ENCODE peak calls at places on chromosome 17, in five cellular contexts. S is IMR-90, E is GM12878, Q is HepG2, T is K562. N is an unnamed sample. For H3K4me1, the result is how much of the 10 kb centered on the place peaks cover.

GRCh38 chr17:2442166-2442565 is 41.3 kb upstream of the MNT start:
- DNase-seq in S (peak), Q (no peak), E (no peak), T (no peak), N (no peak)

GRCh38 chr17:6668727-6669425 is 17.3 kb downstream of the C17orf100 start:
- DNase-seq in E (no peak), T (no peak), S (no peak), Q (peak), N (no peak)

GRCh38 chr17:69907081-69907847 is 167.8 kb upstream of the KCNJ16 start:
- DNase-seq in T (peak), S (no peak), E (no peak), Q (no peak), N (no peak)

GRCh38 chr17:39058524-39058923 is 91.3 kb upstream of the FBXO47 start:
- DNase-seq in E (no peak), T (no peak), S (no peak), Q (no peak), N (no peak)

GRCh38 chr17:14621826-14622621 is 321.1 kb downstream of the HS3ST3B1 start:
- DNase-seq in S (no peak), Q (no peak), T (no peak), E (no peak), N (no peak)

GRCh38 chr17:59353106-59353854 is 21.8 kb downstream of the YPEL2 start:
- DNase-seq in Q (no peak), S (no peak), T (no peak), E (no peak), N (no peak)

GRCh38 chr17:8069587-8069860 is 18.0 kb downstream of the ALOX12B start:
- DNase-seq in S (no peak), T (no peak), E (no peak), Q (no peak), N (no peak)

GRCh38 chr17:35087731-35088646 is 24.5 kb upstream of the RFFL start:
- DNase-seq in E (no peak), Q (peak), S (peak), T (peak), N (peak)

GRCh38 chr17:77456951-77457548 is 316.3 kb downstream of the SEC14L1 start:
- DNase-seq in E (no peak), T (no peak), Q (no peak), S (no peak), N (no peak)
- H3K4me1 ChIP-seq in E (half or more), T (under half), Q (half or more), S (half or more), N (under half)

GRCh38 chr17:30476726-30477082 is 504 bp upstream of the GOSR1 start:
- DNase-seq in E (no peak), S (peak), Q (peak), T (peak), N (no peak)
- TF ChIP-seq MXI1 in E (no peak), S (no peak), Q (no peak), T (no peak), N (no peak)

GRCh38 chr17:21033350-21033749 is 9.5 kb downstream of the USP22 start:
- DNase-seq in E (no peak), S (peak), Q (no peak), T (peak), N (no peak)
- TF ChIP-seq USF2 in E (no peak), S (no peak), Q (no peak), T (no peak), N (no peak)

GRCh38 chr17:67422887-67423286 is 45.8 kb downstream of the PITPNC1 start:
- DNase-seq in E (no peak), T (no peak), S (no peak), Q (peak), N (no peak)
- H3K4me1 ChIP-seq in E (under half), T (under half), S (under half), Q (under half), N (under half)

DNA sequence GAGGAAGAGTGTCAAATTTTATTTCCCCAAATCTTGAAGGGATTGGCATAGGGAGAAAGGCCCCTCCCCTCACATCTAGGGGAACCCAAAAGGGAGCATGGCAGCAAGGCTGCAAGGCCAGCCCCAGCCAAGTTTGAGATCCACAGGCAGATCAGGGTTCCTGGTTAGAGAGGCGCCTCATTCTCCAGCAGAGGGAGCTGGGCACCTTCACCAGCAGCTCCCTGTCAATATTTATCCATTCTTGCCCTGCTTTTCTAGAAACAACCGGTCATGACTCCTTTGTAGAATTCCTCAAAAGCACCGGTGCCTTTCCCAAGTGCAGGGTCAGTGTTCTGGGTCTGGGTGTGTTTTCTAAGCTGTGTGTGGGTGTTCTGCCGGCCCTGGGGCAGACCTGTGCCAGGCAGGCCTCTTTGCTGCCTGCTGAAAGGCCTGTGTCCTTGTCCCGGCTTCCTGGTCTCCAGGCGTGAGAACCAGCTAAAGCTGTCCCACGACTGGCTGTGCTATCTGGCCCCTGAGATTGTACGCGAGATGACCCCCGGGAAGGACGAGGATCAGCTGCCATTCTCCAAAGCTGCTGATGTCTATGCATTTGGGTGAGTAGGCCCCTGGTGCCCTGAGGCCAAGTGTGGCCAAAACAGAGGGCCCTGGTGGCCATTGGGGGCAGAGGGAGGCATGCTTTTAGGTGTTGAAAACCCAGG is 21.2 kb upstream of the LGALS9 start:
- DNase-seq in S (peak), T (no peak), Q (peak), E (no peak), N (peak)
- TF ChIP-seq MXI1 in S (no peak), T (no peak), Q (no peak), E (no peak), N (no peak)